ENCODE peak calls at places on chromosomes 2 and 18, in four cellular contexts. L is tibial artery, B is heart right ventricle, Z is vagina. T is an unnamed sample. For H3K9me3, the result is how much of the 10 kb centered on the place peaks cover.

GRCh38 chr18:40929389-40929788 is 1025.6 kb upstream of the PIK3C3 start:
- DNase-seq in Z (no peak), L (no peak), B (no peak), T (no peak)

GRCh38 chr18:46370898-46371297 is 266.7 kb downstream of the HAUS1 start:
- DNase-seq in Z (no peak), B (no peak), L (no peak), T (no peak)

GRCh38 chr2:64787698-64788097 is 134.0 kb upstream of the SERTAD2 start:
- DNase-seq in L (no peak), B (no peak), Z (peak), T (no peak)

GRCh38 chr2:200810252-200810650 is 1.5 kb upstream of the BZW1 start:
- DNase-seq in B (peak), L (no peak), Z (no peak), T (no peak)

GRCh38 chr18:49757513-49758262 is 55.6 kb downstream of the ACAA2 start:
- DNase-seq in Z (no peak), B (no peak), L (no peak), T (no peak)

GRCh38 chr18:40841063-40841462 is 1114.0 kb upstream of the PIK3C3 start:
- DNase-seq in B (no peak), Z (no peak), L (no peak), T (no peak)

GRCh38 chr18:23662309-23663263 is at the start of gene ANKRD29:
- DNase-seq in L (no peak), B (peak), Z (no peak), T (peak)

GRCh38 chr2:241225545-241225944 is 37.1 kb downstream of the ANO7 start:
- DNase-seq in Z (no peak), B (no peak), L (no peak), T (no peak)

GRCh38 chr2:240141736-240142135 is 1.3 kb upstream of the OTOS start:
- DNase-seq in L (no peak), B (no peak), Z (no peak), T (no peak)

GRCh38 chr18:10371165-10371564 is 83.3 kb upstream of the APCDD1 start:
- DNase-seq in B (no peak), Z (no peak), L (no peak), T (no peak)

GRCh38 chr2:9422321-9423099 is 818 bp downstream of the ITGB1BP1 start:
- DNase-seq in Z (no peak), B (peak), L (peak), T (peak)

GRCh38 chr18:26052497-26052896 is 37.9 kb downstream of the SS18 start:
- DNase-seq in B (no peak), Z (no peak), L (no peak), T (no peak)

GRCh38 chr2:165277295-165277694 is 38.1 kb downstream of the SCN2A start:
- DNase-seq in Z (no peak), L (no peak), B (no peak), T (no peak)

GRCh38 chr2:165067958-165068612 is 112.8 kb upstream of the SLC38A11 start:
- DNase-seq in Z (no peak), L (no peak), B (peak), T (no peak)

GRCh38 chr18:59569321-59569720 is 127.9 kb downstream of the CCBE1 start:
- DNase-seq in L (no peak), B (no peak), Z (no peak), T (no peak)

GRCh38 chr18:31203086-31203793 is 40.6 kb upstream of the DSC1 start:
- DNase-seq in B (no peak), L (peak), Z (no peak), T (no peak)

GRCh38 chr18:22547807-22548561 is 130.3 kb upstream of the CTAGE1 start:
- DNase-seq in B (no peak), Z (no peak), L (no peak), T (no peak)

GRCh38 chr2:85642725-85643124 is 25.3 kb downstream of the SFTPB start:
- DNase-seq in L (no peak), Z (no peak), B (no peak), T (peak)

GRCh38 chr2:67649331-67650071 is 252.4 kb downstream of the ETAA1 start:
- DNase-seq in L (peak), B (peak), Z (peak), T (no peak)

GRCh38 chr2:30178618-30179404 is 32.0 kb downstream of the YPEL5 start:
- DNase-seq in B (peak), L (peak), Z (peak), T (no peak)

GRCh38 chr2:100004959-100005387 is 137.4 kb downstream of the AFF3 start:
- DNase-seq in L (no peak), B (no peak), Z (no peak), T (no peak)

GRCh38 chr2:240556553-240557100 is 1.2 kb downstream of the ANKMY1 start:
- DNase-seq in Z (peak), B (no peak), L (no peak), T (peak)

GRCh38 chr2:121008978-121009377 is 273.3 kb downstream of the GLI2 start:
- DNase-seq in Z (no peak), L (no peak), B (no peak), T (no peak)

GRCh38 chr2:236341066-236341465 is 76.9 kb upstream of the ASB18 start:
- DNase-seq in Z (peak), L (no peak), B (no peak), T (no peak)

GRCh38 chr2:156466739-156467405 is 30.7 kb downstream of the GPD2 start:
- DNase-seq in Z (no peak), B (peak), L (peak), T (no peak)

GRCh38 chr2:149399934-149400615 is 69.7 kb downstream of the LYPD6 start:
- DNase-seq in B (no peak), L (no peak), Z (no peak), T (no peak)

GRCh38 chr18:28794459-28795245 is 617.7 kb upstream of the CDH2 start:
- DNase-seq in L (no peak), B (no peak), Z (no peak), T (no peak)

GRCh38 chr18:14104906-14105748 is 27.1 kb downstream of the ZNF519 start:
- DNase-seq in L (no peak), B (no peak), Z (no peak), T (no peak)
- H3K9me3 ChIP-seq in L (under half), B (under half), Z (under half), T (under half)

GRCh38 chr2:238851751-238852150 is 3.9 kb downstream of the TWIST2 start:
- DNase-seq in L (no peak), Z (no peak), B (no peak), T (no peak)
- H3K9me3 ChIP-seq in L (under half), Z (under half), B (under half), T (under half)

GRCh38 chr2:218219934-218220333 is 2.9 kb downstream of the ARPC2 start:
- DNase-seq in B (no peak), Z (no peak), L (no peak), T (no peak)

GRCh38 chr2:218216336-218216673 is 684 bp upstream of the ARPC2 start:
- DNase-seq in B (peak), L (no peak), Z (no peak), T (no peak)

GRCh38 chr2:218218409-218219185 is 1.6 kb downstream of the ARPC2 start:
- DNase-seq in L (no peak), B (no peak), Z (no peak), T (peak)

GRCh38 chr2:218216674-218217365 is at the start of gene ARPC2:
- DNase-seq in Z (peak), L (peak), B (peak), T (peak)

DNA sequence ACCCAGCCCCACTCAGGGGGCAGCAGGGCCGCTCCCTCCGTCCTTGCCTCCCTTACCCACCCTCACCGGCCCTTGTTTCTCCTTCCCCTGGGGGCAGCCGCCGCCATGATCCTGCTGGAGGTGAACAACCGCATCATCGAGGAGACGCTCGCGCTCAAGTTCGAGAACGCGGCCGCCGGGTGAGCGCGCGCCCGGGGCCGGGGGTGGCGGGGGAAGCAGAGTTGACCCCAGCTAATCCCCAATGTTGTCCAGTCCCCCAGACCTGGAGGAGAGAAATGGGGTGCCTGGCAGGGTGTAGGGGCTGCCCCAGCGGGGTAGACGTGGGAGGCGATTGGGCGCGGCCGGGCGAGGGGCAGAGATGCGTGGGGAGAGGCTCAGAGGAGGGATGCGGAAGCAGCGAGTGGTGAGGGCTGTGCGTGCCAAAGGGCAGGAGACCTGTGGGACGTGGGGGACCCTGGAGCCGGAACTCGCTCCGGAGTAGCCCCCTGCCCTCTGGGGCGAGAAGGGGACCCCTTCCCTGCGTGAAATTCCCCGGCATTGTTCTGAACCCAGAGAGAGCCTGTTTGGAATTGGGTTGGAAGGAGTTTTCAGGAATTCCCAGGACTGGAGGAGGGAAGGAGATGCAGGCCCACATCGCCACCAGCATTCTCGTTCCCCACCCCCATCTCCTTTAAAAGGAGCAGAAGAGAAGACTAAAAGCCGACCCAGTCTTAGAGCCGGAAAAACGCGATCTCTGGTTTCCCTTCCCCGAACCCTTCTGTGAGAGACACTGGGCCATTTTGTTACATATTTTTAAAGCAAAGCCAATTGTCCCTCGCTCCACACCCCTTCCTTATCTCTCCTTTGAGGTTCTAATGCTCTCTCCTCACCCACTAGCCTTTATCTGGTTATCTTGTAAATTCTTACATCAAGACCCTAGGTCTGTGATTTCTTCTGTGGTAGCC is 649 bp downstream of the ARPC2 start:
- DNase-seq in Z (no peak), L (peak), B (peak), T (peak)
- H3K9me3 ChIP-seq in Z (under half), L (under half), B (under half), T (under half)

DNA sequence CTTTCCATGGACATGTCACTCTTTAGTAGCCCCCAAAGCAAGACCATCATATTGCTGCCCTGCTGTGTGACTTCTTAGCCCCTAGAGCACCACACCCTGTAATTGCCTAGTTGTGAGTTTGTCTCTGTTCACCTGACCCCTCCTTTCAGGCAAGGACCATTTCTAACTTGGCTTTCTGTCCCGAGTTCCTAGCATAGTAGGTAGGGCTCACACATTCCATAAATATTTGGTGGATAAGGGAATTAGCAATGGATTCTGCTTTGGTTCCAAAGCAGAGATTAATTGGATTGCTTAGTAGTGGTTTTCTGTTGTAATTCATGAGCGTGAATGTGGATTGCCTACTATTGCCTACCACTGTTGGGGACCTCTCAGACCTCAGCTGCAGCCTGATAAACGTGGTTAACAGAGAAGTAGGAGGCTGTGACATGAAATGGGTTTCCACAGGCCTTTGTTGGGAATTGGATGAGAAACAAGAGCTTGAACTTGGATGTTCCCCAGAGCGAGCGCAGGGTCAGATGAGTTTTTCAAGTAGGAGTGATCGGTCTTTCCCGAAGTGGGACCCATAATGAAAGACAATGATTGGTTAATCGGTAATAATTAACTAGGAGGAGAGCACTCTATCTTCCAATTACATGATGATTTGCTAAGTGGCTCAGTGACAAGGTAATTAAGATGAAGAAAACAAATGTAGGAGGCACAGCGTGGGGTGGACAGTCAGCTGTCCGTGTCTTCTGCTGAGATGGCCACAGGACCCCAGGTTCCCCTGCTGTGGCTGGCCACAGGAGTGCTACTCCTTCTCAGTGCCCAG is 13.4 kb upstream of the UGT1A1 start:
- DNase-seq in L (no peak), B (no peak), Z (no peak), T (no peak)
- H3K9me3 ChIP-seq in L (under half), B (under half), Z (under half), T (under half)